ENCODE peak calls at places on chromosome 11, in six cellular contexts. Q is coronary artery, Y is HTR-8/SVneo, E is GM04503, T is RWPE1, S is hypothalamus. R is an unnamed sample.

GRCh38 chr11:91998466-91998865 is 226.2 kb upstream of the FAT3 start:
- DNase-seq in E (no peak), Y (no peak), Q (no peak), T (no peak), S (no peak), R (no peak)

GRCh38 chr11:133339495-133340140 is 192.7 kb downstream of the OPCML start:
- DNase-seq in T (no peak), E (no peak), S (no peak), Y (no peak), Q (no peak), R (no peak)

GRCh38 chr11:29306527-29306926 is 710.3 kb downstream of the KCNA4 start:
- DNase-seq in Y (peak), E (peak), T (no peak), S (no peak), Q (no peak), R (no peak)

GRCh38 chr11:129146196-129146595 is 45.9 kb downstream of the ARHGAP32 start:
- DNase-seq in T (peak), S (no peak), E (no peak), Q (no peak), Y (no peak), R (no peak)

GRCh38 chr11:119982517-119983239 is 155.2 kb downstream of the TRIM29 start:
- DNase-seq in E (no peak), S (no peak), T (no peak), Y (no peak), Q (no peak), R (no peak)

GRCh38 chr11:63705526-63705925 is 24.2 kb downstream of the RTN3 start:
- DNase-seq in Q (no peak), E (no peak), Y (no peak), T (no peak), S (no peak), R (no peak)

GRCh38 chr11:64874308-64874707 is 4.1 kb downstream of the EHD1 start:
- DNase-seq in Y (no peak), T (no peak), S (peak), E (no peak), Q (no peak), R (no peak)

GRCh38 chr11:60944504-60945294 is 7.3 kb downstream of the SLC15A3 start:
- DNase-seq in Q (no peak), T (no peak), S (no peak), Y (no peak), E (no peak), R (no peak)

GRCh38 chr11:102794382-102794781 is 3.6 kb downstream of the MMP1 start:
- DNase-seq in E (no peak), S (no peak), Q (no peak), T (no peak), Y (no peak), R (no peak)

GRCh38 chr11:123083623-123084029 is 21.7 kb upstream of the HSPA8 start:
- DNase-seq in T (peak), S (no peak), E (peak), Q (peak), Y (peak), R (peak)

GRCh38 chr11:17518366-17518765 is 25.9 kb downstream of the USH1C start:
- DNase-seq in E (no peak), Y (no peak), Q (no peak), S (no peak), T (no peak), R (no peak)

GRCh38 chr11:6498121-6498520 is 1.0 kb downstream of the DNHD1 start:
- DNase-seq in Y (no peak), T (no peak), Q (no peak), S (no peak), E (peak), R (no peak)

GRCh38 chr11:104526006-104526405 is 362.1 kb upstream of the PDGFD start:
- DNase-seq in Q (no peak), E (no peak), S (no peak), Y (no peak), T (no peak), R (no peak)

R was measured in DMS 273 treated with DMSO at 0.1 percent for 48 hours.